ENCODE peak calls at places on chromosomes 1 and 21, in nine cellular contexts. One of them, this sample, is unnamed.
A peak's percentile ranks its signal among the peaks of the same experiment; 100 is the strongest.

GRCh38 chr1:95655321-95656020 is 421.5 kb downstream of the RWDD3 start:
- DNase-seq in AG09319: no peak
- DNase-seq in right lobe of liver: no peak
- DNase-seq in NCI-H460: no peak
- DNase-seq in stimulated activated CD4-positive, alpha-beta T cell treated with anti-CD3 and anti-CD28 coated beads, Interleukin-4, amount 100 ng/mL, for 48 hours: no peak
- DNase-seq in activated CD4-positive, alpha-beta T cell treated with anti-CD3 and anti-CD28 coated beads, Interleukin-2, amount 50 U/mL, for 48 hours: no peak
- DNase-seq in ACHN: no peak
- DNase-seq in GM23338: peak; percentile 3
- DNase-seq in GM13976: no peak
- DNase-seq in this sample: no peak

GRCh38 chr21:35426484-35426883 is 377.4 kb upstream of the RUNX1 start:
- DNase-seq in AG09319: no peak
- DNase-seq in right lobe of liver: no peak
- DNase-seq in NCI-H460: no peak
- DNase-seq in stimulated activated CD4-positive, alpha-beta T cell treated with anti-CD3 and anti-CD28 coated beads, Interleukin-4, amount 100 ng/mL, for 48 hours: no peak
- DNase-seq in activated CD4-positive, alpha-beta T cell treated with anti-CD3 and anti-CD28 coated beads, Interleukin-2, amount 50 U/mL, for 48 hours: no peak
- DNase-seq in ACHN: no peak
- DNase-seq in GM23338: no peak
- DNase-seq in GM13976: no peak
- DNase-seq in this sample: no peak

GRCh38 chr1:27519341-27520258 is 29.6 kb upstream of the WASF2 start:
- DNase-seq in AG09319: no peak
- DNase-seq in right lobe of liver: peak; percentile 87
- DNase-seq in NCI-H460: no peak
- DNase-seq in stimulated activated CD4-positive, alpha-beta T cell treated with anti-CD3 and anti-CD28 coated beads, Interleukin-4, amount 100 ng/mL, for 48 hours: no peak
- DNase-seq in activated CD4-positive, alpha-beta T cell treated with anti-CD3 and anti-CD28 coated beads, Interleukin-2, amount 50 U/mL, for 48 hours: no peak
- DNase-seq in ACHN: peak; percentile 28
- DNase-seq in GM23338: no peak
- DNase-seq in GM13976: no peak
- DNase-seq in this sample: no peak

GRCh38 chr1:111204211-111204883 is 3.9 kb upstream of the DENND2D start:
- DNase-seq in AG09319: no peak
- DNase-seq in right lobe of liver: peak; percentile 88
- DNase-seq in NCI-H460: no peak
- DNase-seq in stimulated activated CD4-positive, alpha-beta T cell treated with anti-CD3 and anti-CD28 coated beads, Interleukin-4, amount 100 ng/mL, for 48 hours: peak; percentile 48
- DNase-seq in activated CD4-positive, alpha-beta T cell treated with anti-CD3 and anti-CD28 coated beads, Interleukin-2, amount 50 U/mL, for 48 hours: peak; percentile 71
- DNase-seq in ACHN: peak; percentile 53
- DNase-seq in GM23338: no peak
- DNase-seq in GM13976: peak; percentile 79
- DNase-seq in this sample: no peak

GRCh38 chr1:87523466-87523865 is 194.8 kb downstream of the LMO4 start:
- DNase-seq in AG09319: no peak
- DNase-seq in right lobe of liver: no peak
- DNase-seq in NCI-H460: no peak
- DNase-seq in stimulated activated CD4-positive, alpha-beta T cell treated with anti-CD3 and anti-CD28 coated beads, Interleukin-4, amount 100 ng/mL, for 48 hours: no peak
- DNase-seq in activated CD4-positive, alpha-beta T cell treated with anti-CD3 and anti-CD28 coated beads, Interleukin-2, amount 50 U/mL, for 48 hours: no peak
- DNase-seq in ACHN: no peak
- DNase-seq in GM23338: no peak
- DNase-seq in GM13976: no peak
- DNase-seq in this sample: no peak

GRCh38 chr1:232629250-232630046 is 485 bp downstream of the SIPA1L2 start:
- DNase-seq in AG09319: no peak
- DNase-seq in right lobe of liver: peak; percentile 76
- DNase-seq in NCI-H460: peak; percentile 17
- DNase-seq in stimulated activated CD4-positive, alpha-beta T cell treated with anti-CD3 and anti-CD28 coated beads, Interleukin-4, amount 100 ng/mL, for 48 hours: peak; percentile 4
- DNase-seq in activated CD4-positive, alpha-beta T cell treated with anti-CD3 and anti-CD28 coated beads, Interleukin-2, amount 50 U/mL, for 48 hours: peak; percentile 41
- DNase-seq in ACHN: no peak
- DNase-seq in GM23338: peak; percentile 67
- DNase-seq in GM13976: no peak
- DNase-seq in this sample: no peak

GRCh38 chr1:39080884-39081265 is 54.7 kb downstream of the NDUFS5 start:
- DNase-seq in AG09319: no peak
- DNase-seq in right lobe of liver: peak; percentile 45
- DNase-seq in NCI-H460: no peak
- DNase-seq in stimulated activated CD4-positive, alpha-beta T cell treated with anti-CD3 and anti-CD28 coated beads, Interleukin-4, amount 100 ng/mL, for 48 hours: no peak
- DNase-seq in activated CD4-positive, alpha-beta T cell treated with anti-CD3 and anti-CD28 coated beads, Interleukin-2, amount 50 U/mL, for 48 hours: no peak
- DNase-seq in ACHN: no peak
- DNase-seq in GM23338: peak; percentile 92
- DNase-seq in GM13976: peak; percentile 58
- DNase-seq in this sample: no peak

GRCh38 chr1:239386453-239387303 is at the start of gene CHRM3:
- DNase-seq in AG09319: no peak
- DNase-seq in right lobe of liver: peak; percentile 66
- DNase-seq in NCI-H460: peak; percentile 86
- DNase-seq in stimulated activated CD4-positive, alpha-beta T cell treated with anti-CD3 and anti-CD28 coated beads, Interleukin-4, amount 100 ng/mL, for 48 hours: peak; percentile 8
- DNase-seq in activated CD4-positive, alpha-beta T cell treated with anti-CD3 and anti-CD28 coated beads, Interleukin-2, amount 50 U/mL, for 48 hours: peak; percentile 45
- DNase-seq in ACHN: no peak
- DNase-seq in GM23338: peak; percentile 81
- DNase-seq in GM13976: peak; percentile 32
- DNase-seq in this sample: no peak

GRCh38 chr1:14997646-14998276 is 155.8 kb upstream of the TMEM51 start:
- DNase-seq in AG09319: no peak
- DNase-seq in right lobe of liver: no peak
- DNase-seq in NCI-H460: no peak
- DNase-seq in stimulated activated CD4-positive, alpha-beta T cell treated with anti-CD3 and anti-CD28 coated beads, Interleukin-4, amount 100 ng/mL, for 48 hours: no peak
- DNase-seq in activated CD4-positive, alpha-beta T cell treated with anti-CD3 and anti-CD28 coated beads, Interleukin-2, amount 50 U/mL, for 48 hours: no peak
- DNase-seq in ACHN: peak; percentile 14
- DNase-seq in GM23338: no peak
- DNase-seq in GM13976: no peak
- DNase-seq in this sample: no peak

GRCh38 chr1:181112071-181112929 is 23.8 kb downstream of the IER5 start:
- DNase-seq in AG09319: peak; percentile 94
- DNase-seq in right lobe of liver: peak; percentile 84
- DNase-seq in NCI-H460: peak; percentile 92
- DNase-seq in stimulated activated CD4-positive, alpha-beta T cell treated with anti-CD3 and anti-CD28 coated beads, Interleukin-4, amount 100 ng/mL, for 48 hours: no peak
- DNase-seq in activated CD4-positive, alpha-beta T cell treated with anti-CD3 and anti-CD28 coated beads, Interleukin-2, amount 50 U/mL, for 48 hours: no peak
- DNase-seq in ACHN: peak; percentile 94
- DNase-seq in GM23338: no peak
- DNase-seq in GM13976: no peak
- DNase-seq in this sample: peak; percentile 86

GRCh38 chr1:156152628-156153027 is 757 bp upstream of the SEMA4A start:
- DNase-seq in AG09319: no peak
- DNase-seq in right lobe of liver: no peak
- DNase-seq in NCI-H460: no peak
- DNase-seq in stimulated activated CD4-positive, alpha-beta T cell treated with anti-CD3 and anti-CD28 coated beads, Interleukin-4, amount 100 ng/mL, for 48 hours: no peak
- DNase-seq in activated CD4-positive, alpha-beta T cell treated with anti-CD3 and anti-CD28 coated beads, Interleukin-2, amount 50 U/mL, for 48 hours: no peak
- DNase-seq in ACHN: peak; percentile 97
- DNase-seq in GM23338: no peak
- DNase-seq in GM13976: no peak
- DNase-seq in this sample: no peak

GRCh38 chr1:31703431-31704260 is at the start of gene COL16A1:
- DNase-seq in AG09319: no peak
- DNase-seq in right lobe of liver: no peak
- DNase-seq in NCI-H460: no peak
- DNase-seq in stimulated activated CD4-positive, alpha-beta T cell treated with anti-CD3 and anti-CD28 coated beads, Interleukin-4, amount 100 ng/mL, for 48 hours: no peak
- DNase-seq in activated CD4-positive, alpha-beta T cell treated with anti-CD3 and anti-CD28 coated beads, Interleukin-2, amount 50 U/mL, for 48 hours: no peak
- DNase-seq in ACHN: peak; percentile 19
- DNase-seq in GM23338: peak; percentile 81
- DNase-seq in GM13976: peak; percentile 65
- DNase-seq in this sample: peak; percentile 24

GRCh38 chr1:162215902-162216301 is 146.4 kb downstream of the NOS1AP start:
- DNase-seq in AG09319: no peak
- DNase-seq in right lobe of liver: no peak
- DNase-seq in NCI-H460: no peak
- DNase-seq in stimulated activated CD4-positive, alpha-beta T cell treated with anti-CD3 and anti-CD28 coated beads, Interleukin-4, amount 100 ng/mL, for 48 hours: no peak
- DNase-seq in activated CD4-positive, alpha-beta T cell treated with anti-CD3 and anti-CD28 coated beads, Interleukin-2, amount 50 U/mL, for 48 hours: no peak
- DNase-seq in ACHN: no peak
- DNase-seq in GM23338: peak; percentile 73
- DNase-seq in GM13976: no peak
- DNase-seq in this sample: no peak

GRCh38 chr1:66788231-66788939 is 12.7 kb downstream of the INSL5 start:
- DNase-seq in AG09319: no peak
- DNase-seq in right lobe of liver: no peak
- DNase-seq in NCI-H460: no peak
- DNase-seq in stimulated activated CD4-positive, alpha-beta T cell treated with anti-CD3 and anti-CD28 coated beads, Interleukin-4, amount 100 ng/mL, for 48 hours: peak; percentile 8
- DNase-seq in activated CD4-positive, alpha-beta T cell treated with anti-CD3 and anti-CD28 coated beads, Interleukin-2, amount 50 U/mL, for 48 hours: peak; percentile 69
- DNase-seq in ACHN: no peak
- DNase-seq in GM23338: no peak
- DNase-seq in GM13976: peak; percentile 27
- DNase-seq in this sample: no peak

GRCh38 chr1:36136535-36136934 is 11.5 kb upstream of the COL8A2 start:
- DNase-seq in AG09319: peak; percentile 69
- DNase-seq in right lobe of liver: no peak
- DNase-seq in NCI-H460: no peak
- DNase-seq in stimulated activated CD4-positive, alpha-beta T cell treated with anti-CD3 and anti-CD28 coated beads, Interleukin-4, amount 100 ng/mL, for 48 hours: no peak
- DNase-seq in activated CD4-positive, alpha-beta T cell treated with anti-CD3 and anti-CD28 coated beads, Interleukin-2, amount 50 U/mL, for 48 hours: no peak
- DNase-seq in ACHN: no peak
- DNase-seq in GM23338: no peak
- DNase-seq in GM13976: no peak
- DNase-seq in this sample: peak; percentile 64

GRCh38 chr21:38984982-38985422 is 179.3 kb downstream of the ETS2 start:
- DNase-seq in AG09319: peak; percentile 84
- DNase-seq in right lobe of liver: no peak
- DNase-seq in NCI-H460: no peak
- DNase-seq in stimulated activated CD4-positive, alpha-beta T cell treated with anti-CD3 and anti-CD28 coated beads, Interleukin-4, amount 100 ng/mL, for 48 hours: no peak
- DNase-seq in activated CD4-positive, alpha-beta T cell treated with anti-CD3 and anti-CD28 coated beads, Interleukin-2, amount 50 U/mL, for 48 hours: no peak
- DNase-seq in ACHN: no peak
- DNase-seq in GM23338: no peak
- DNase-seq in GM13976: no peak
- DNase-seq in this sample: no peak

GRCh38 chr1:59292557-59292956 is 4.3 kb upstream of the FGGY start:
- DNase-seq in AG09319: no peak
- DNase-seq in right lobe of liver: peak; percentile 62
- DNase-seq in NCI-H460: peak; percentile 67
- DNase-seq in stimulated activated CD4-positive, alpha-beta T cell treated with anti-CD3 and anti-CD28 coated beads, Interleukin-4, amount 100 ng/mL, for 48 hours: no peak
- DNase-seq in activated CD4-positive, alpha-beta T cell treated with anti-CD3 and anti-CD28 coated beads, Interleukin-2, amount 50 U/mL, for 48 hours: no peak
- DNase-seq in ACHN: no peak
- DNase-seq in GM23338: no peak
- DNase-seq in GM13976: peak; percentile 58
- DNase-seq in this sample: no peak